ENCODE peak calls at places on chromosome 11, in eight cellular contexts. P is mucosa of gallbladder; K is cerebellar nuclear complex; G is GM03348; B is stimulated activated CD8-positive, alpha-beta memory T cell treated with anti-CD3 and anti-CD28 coated beads, Interleukin-2, amount 100 ng/mL, for 1 hour; X is AG10803; N is HFFc6; I is thoracic aorta. T is an unnamed sample.

GRCh38 chr11:116275634-116276033 is 497.2 kb downstream of the BUD13 start:
- DNase-seq in I (no peak), P (no peak), B (no peak), K (no peak), N (no peak), X (no peak), G (no peak), T (no peak)

GRCh38 chr11:115217726-115218311 is 286.4 kb downstream of the CADM1 start:
- DNase-seq in N (no peak), B (no peak), K (no peak), P (no peak), G (no peak), X (no peak), I (no peak), T (no peak)

GRCh38 chr11:45179686-45180085 is 33.2 kb downstream of the PRDM11 start:
- DNase-seq in N (no peak), B (no peak), I (no peak), K (no peak), G (no peak), X (no peak), P (no peak), T (no peak)

GRCh38 chr11:64009710-64010109 is 23.5 kb downstream of the OTUB1 start:
- DNase-seq in G (no peak), P (no peak), I (no peak), N (no peak), B (no peak), K (no peak), X (no peak), T (no peak)

GRCh38 chr11:123525072-123525471 is 95.0 kb downstream of the GRAMD1B start:
- DNase-seq in X (no peak), N (no peak), K (no peak), I (no peak), G (no peak), B (no peak), P (no peak), T (no peak)

GRCh38 chr11:65968600-65969482 is 7.3 kb downstream of the SART1 start:
- DNase-seq in G (no peak), N (no peak), P (no peak), X (no peak), K (no peak), B (no peak), I (no peak), T (no peak)

GRCh38 chr11:120525285-120526085 is 13.9 kb downstream of the GRIK4 start:
- DNase-seq in P (no peak), X (no peak), K (no peak), I (no peak), G (no peak), B (no peak), N (no peak), T (no peak)

GRCh38 chr11:35376613-35377012 is 42.7 kb downstream of the SLC1A2 start:
- DNase-seq in B (no peak), K (no peak), X (peak), G (peak), I (no peak), P (no peak), N (peak), T (no peak)

GRCh38 chr11:130001491-130002351 is 914 bp downstream of the PRDM10 start:
- DNase-seq in I (no peak), B (no peak), P (peak), X (peak), N (peak), G (peak), K (no peak), T (peak)

GRCh38 chr11:2771758-2772466 is 72.1 kb upstream of the KCNQ1OT1 start:
- DNase-seq in X (no peak), I (no peak), K (no peak), G (no peak), P (peak), N (no peak), B (no peak), T (no peak)

GRCh38 chr11:64223001-64223651 is 2.9 kb downstream of the TRPT1 start:
- DNase-seq in B (no peak), G (no peak), K (no peak), I (no peak), P (no peak), X (no peak), N (no peak), T (no peak)

GRCh38 chr11:90476442-90477007 is 253.7 kb upstream of the CHORDC1 start:
- DNase-seq in I (no peak), K (no peak), G (no peak), P (peak), X (no peak), N (no peak), B (peak), T (no peak)

GRCh38 chr11:134610116-134610910 is 198.3 kb upstream of the B3GAT1 start:
- DNase-seq in B (no peak), K (no peak), X (no peak), G (no peak), N (no peak), I (no peak), P (no peak), T (no peak)

GRCh38 chr11:128419012-128419767 is 168.2 kb downstream of the ETS1 start:
- DNase-seq in P (no peak), N (no peak), K (no peak), B (no peak), I (no peak), X (no peak), G (no peak), T (no peak)

GRCh38 chr11:87421422-87421821 is 383.7 kb downstream of the TMEM135 start:
- DNase-seq in I (peak), G (peak), X (peak), N (peak), P (peak), K (no peak), B (no peak), T (no peak)

GRCh38 chr11:65180877-65181568 is 705 bp upstream of the CAPN1 start:
- DNase-seq in I (no peak), G (peak), K (no peak), N (peak), X (peak), P (peak), B (peak), T (peak)

GRCh38 chr11:129852125-129852740 is 36.6 kb downstream of the TMEM45B start:
- DNase-seq in B (no peak), I (no peak), K (no peak), G (no peak), N (no peak), P (no peak), X (peak), T (no peak)

GRCh38 chr11:95134491-95134890 is 44.8 kb downstream of the ENDOD1 start:
- DNase-seq in P (no peak), N (peak), X (peak), I (no peak), B (no peak), K (no peak), G (peak), T (no peak)

GRCh38 chr11:13120691-13121090 is 111.6 kb downstream of the RASSF10 start:
- DNase-seq in X (peak), B (no peak), K (no peak), G (no peak), I (no peak), P (no peak), N (peak), T (no peak)

GRCh38 chr11:8209208-8209807 is 40.5 kb upstream of the RIC3 start:
- DNase-seq in G (no peak), N (no peak), P (peak), K (no peak), X (no peak), B (no peak), I (no peak), T (no peak)

GRCh38 chr11:64525711-64526110 is 65.3 kb upstream of the SLC22A12 start:
- DNase-seq in B (no peak), N (no peak), K (no peak), I (no peak), X (no peak), G (no peak), P (no peak), T (no peak)

GRCh38 chr11:35617687-35618496 is at the start of gene FJX1:
- DNase-seq in P (peak), B (no peak), N (peak), I (no peak), K (no peak), X (peak), G (peak), T (peak)

GRCh38 chr11:86934263-86934932 is 20.8 kb downstream of the FZD4 start:
- DNase-seq in B (no peak), N (no peak), X (no peak), G (no peak), I (no peak), K (no peak), P (no peak), T (no peak)

GRCh38 chr11:126404367-126404766 is 48.9 kb downstream of the ST3GAL4 start:
- DNase-seq in I (no peak), B (no peak), G (no peak), X (no peak), N (peak), P (no peak), K (no peak), T (no peak)

GRCh38 chr11:115153135-115153534 is 351.1 kb downstream of the CADM1 start:
- DNase-seq in G (no peak), K (no peak), P (no peak), N (no peak), B (no peak), X (peak), I (no peak), T (no peak)

GRCh38 chr11:118838905-118839553 is 44.7 kb upstream of the CXCR5 start:
- DNase-seq in I (no peak), G (no peak), N (no peak), X (peak), B (no peak), P (no peak), K (no peak), T (no peak)

GRCh38 chr11:94897330-94897768 is 76.0 kb downstream of the CWC15 start:
- DNase-seq in P (peak), X (peak), K (no peak), B (no peak), N (peak), G (peak), I (no peak), T (peak)

GRCh38 chr11:17585911-17586695 is 39.0 kb downstream of the OTOG start:
- DNase-seq in G (no peak), N (no peak), K (no peak), I (no peak), P (no peak), X (no peak), B (no peak), T (no peak)

GRCh38 chr11:11691296-11692141 is 69.7 kb upstream of the GALNT18 start:
- DNase-seq in G (no peak), N (no peak), X (no peak), K (no peak), B (no peak), I (no peak), P (peak), T (peak)

GRCh38 chr11:9760180-9760550 is 96.3 kb downstream of the SWAP70 start:
- DNase-seq in P (peak), K (no peak), G (peak), I (peak), X (peak), N (peak), B (no peak), T (peak)

GRCh38 chr11:2655834-2656622 is 43.8 kb downstream of the KCNQ1OT1 start:
- DNase-seq in K (no peak), X (peak), B (no peak), P (peak), I (no peak), G (peak), N (peak), T (no peak)

GRCh38 chr11:75925785-75926164 is 110.8 kb downstream of the UVRAG start:
- DNase-seq in X (peak), K (no peak), I (no peak), P (no peak), B (no peak), N (no peak), G (no peak), T (no peak)

GRCh38 chr11:35126000-35126878 is 12.7 kb upstream of the CD44 start:
- DNase-seq in N (no peak), B (no peak), G (no peak), P (no peak), K (no peak), X (no peak), I (no peak), T (no peak)

GRCh38 chr11:16917941-16918340 is 96.3 kb downstream of the PLEKHA7 start:
- DNase-seq in K (no peak), B (no peak), P (no peak), I (no peak), N (no peak), X (no peak), G (no peak), T (no peak)

GRCh38 chr11:73295259-73295995 is 12.6 kb upstream of the ARHGEF17 start:
- DNase-seq in K (no peak), N (peak), B (peak), I (no peak), G (peak), X (peak), P (peak), T (peak)

GRCh38 chr11:117392001-117392690 is 64.5 kb downstream of the CEP164 start:
- DNase-seq in P (no peak), B (no peak), X (no peak), K (no peak), I (no peak), G (no peak), N (no peak), T (no peak)

GRCh38 chr11:130023204-130023603 is 20.6 kb upstream of the PRDM10 start:
- DNase-seq in N (peak), K (no peak), B (no peak), X (peak), G (peak), I (no peak), P (no peak), T (no peak)

GRCh38 chr11:43789700-43790443 is 90.8 kb upstream of the ALKBH3 start:
- DNase-seq in I (no peak), X (peak), G (peak), N (peak), P (no peak), B (no peak), K (no peak), T (no peak)

GRCh38 chr11:3859373-3859881 is 4.0 kb downstream of the STIM1 start:
- DNase-seq in I (no peak), G (no peak), N (no peak), X (no peak), K (no peak), P (peak), B (no peak), T (peak)

GRCh38 chr11:6565325-6565724 is 38.1 kb downstream of the RRP8 start:
- DNase-seq in B (no peak), G (no peak), I (no peak), X (no peak), N (no peak), P (no peak), K (no peak), T (no peak)